ENCODE peak calls at places on chromosomes 13 and 19, in ten cellular contexts. T, U, V, N, G, K, I, F, M and Y are unnamed samples.
A peak's percentile ranks its signal among the peaks of the same experiment; 100 is the strongest.

GRCh38 chr19:40398417-40399056 is 8.6 kb upstream of the HIPK4 start:
- DNase-seq in U (peak; percentile 76), I (no peak), V (no peak), N (no peak), F (peak; percentile 84), K (peak; percentile 25), G (no peak), T (peak; percentile 81), M (peak; percentile 43), Y (no peak)

GRCh38 chr19:17686592-17687042 is 1.5 kb downstream of the UNC13A start:
- DNase-seq in I (no peak), N (no peak), M (no peak), G (no peak), T (no peak), V (no peak), F (peak; percentile 66), K (peak; percentile 42), U (no peak), Y (no peak)

GRCh38 chr13:87671031-87671823 is at the start of gene SLITRK5:
- DNase-seq in U (peak; percentile 71), K (peak; percentile 21), V (peak; percentile 80), M (peak; percentile 29), N (peak; percentile 71), F (peak; percentile 90), G (peak; percentile 62), I (no peak), T (peak; percentile 69), Y (peak; percentile 68)

GRCh38 chr19:8361921-8362793 is 1.8 kb upstream of the ANGPTL4 start:
- DNase-seq in I (peak; percentile 93), N (peak; percentile 98), V (peak; percentile 94), M (no peak), K (peak; percentile 98), G (peak; percentile 92), T (peak; percentile 95), U (peak; percentile 92), F (no peak), Y (peak; percentile 99)

GRCh38 chr19:4375620-4376228 is 24.6 kb downstream of the SH3GL1 start:
- DNase-seq in U (no peak), F (peak; percentile 74), N (peak; percentile 46), I (no peak), T (no peak), G (no peak), K (peak; percentile 59), M (peak; percentile 54), V (no peak), Y (no peak)

GRCh38 chr19:30649934-30650614 is 277.9 kb downstream of the ZNF536 start:
- DNase-seq in M (no peak), G (peak; percentile 40), T (no peak), N (peak; percentile 72), U (no peak), I (peak; percentile 38), K (peak; percentile 52), F (peak; percentile 68), V (no peak), Y (no peak)

GRCh38 chr19:33227242-33227650 is 1.6 kb upstream of the SLC7A10 start:
- DNase-seq in M (no peak), T (peak; percentile 67), F (no peak), V (peak; percentile 33), N (no peak), U (no peak), K (peak; percentile 16), I (no peak), G (no peak), Y (no peak)

GRCh38 chr19:47379398-47379938 is 30.4 kb downstream of the DHX34 start:
- DNase-seq in T (no peak), V (no peak), U (no peak), F (no peak), I (no peak), M (no peak), K (no peak), G (no peak), N (no peak), Y (no peak)

GRCh38 chr19:54253331-54254194 is 3.5 kb downstream of the LILRB5 start:
- DNase-seq in M (no peak), U (no peak), N (no peak), V (no peak), F (no peak), K (no peak), I (no peak), T (no peak), G (no peak), Y (no peak)

GRCh38 chr19:34711890-34712289 is 22.2 kb upstream of the ZNF181 start:
- DNase-seq in M (no peak), I (no peak), V (no peak), N (no peak), G (no peak), K (no peak), T (no peak), U (no peak), F (no peak), Y (no peak)

GRCh38 chr19:18388328-18389094 is 2.6 kb downstream of the GDF15 start:
- DNase-seq in U (peak; percentile 87), F (peak; percentile 84), I (no peak), N (peak; percentile 89), M (peak; percentile 84), G (peak; percentile 71), K (no peak), T (peak; percentile 85), V (peak; percentile 93), Y (peak; percentile 82)

GRCh38 chr13:113980489-113981064 is 6.7 kb upstream of the C13orf46 start:
- DNase-seq in U (peak; percentile 22), I (no peak), G (no peak), F (no peak), N (no peak), T (no peak), K (no peak), M (no peak), V (no peak), Y (peak; percentile 34)

GRCh38 chr13:33347866-33348265 is 62.3 kb upstream of the STARD13 start:
- DNase-seq in U (no peak), G (no peak), V (no peak), M (no peak), F (no peak), N (no peak), K (no peak), I (no peak), T (no peak), Y (no peak)

GRCh38 chr13:33348366-33348765 is 62.8 kb upstream of the STARD13 start:
- DNase-seq in U (no peak), T (no peak), V (no peak), K (no peak), F (no peak), I (no peak), M (no peak), N (no peak), G (no peak), Y (no peak)

GRCh38 chr13:33349996-33350826 is 64.7 kb upstream of the STARD13 start:
- DNase-seq in N (peak; percentile 59), I (no peak), G (peak; percentile 41), U (peak; percentile 58), F (peak; percentile 47), K (peak; percentile 23), T (peak; percentile 48), M (no peak), V (peak; percentile 84), Y (peak; percentile 40)

GRCh38 chr13:33351324-33351723 is 65.8 kb upstream of the STARD13 start:
- DNase-seq in V (no peak), U (no peak), F (no peak), N (no peak), I (no peak), K (peak; percentile 62), T (no peak), M (no peak), G (no peak), Y (no peak)

GRCh38 chr13:33349314-33349995 is 63.9 kb upstream of the STARD13 start:
- DNase-seq in I (no peak), V (no peak), K (peak; percentile 5), G (peak; percentile 23), T (no peak), U (peak; percentile 52), N (no peak), M (no peak), F (peak; percentile 14), Y (peak; percentile 25)
- H3K27ac ChIP-seq in I (no peak overlapping the region), V (peak overlapping the region; percentile 92), K (no peak overlapping the region), G (peak overlapping the region; percentile 91), T (peak overlapping the region; percentile 75), U (peak overlapping the region; percentile 82), N (peak overlapping the region; percentile 90), M (no peak overlapping the region), F (no peak overlapping the region), Y (peak overlapping the region; percentile 78)

GRCh38 chr19:1250374-1251232 is 2.2 kb downstream of the MIDN start:
- DNase-seq in K (peak; percentile 40), I (no peak), N (peak; percentile 65), U (peak; percentile 60), F (peak; percentile 96), M (peak; percentile 71), G (no peak), T (no peak), V (peak; percentile 85), Y (no peak)
- TF ChIP-seq CTCF in K (no peak), I (no peak), N (no peak), U (no peak), F (no peak), M (no peak), G (no peak), T (no peak), V (no peak), Y (no peak)

GRCh38 chr19:38059897-38060296 is 152.9 kb downstream of the SIPA1L3 start:
- DNase-seq in T (no peak), I (no peak), K (no peak), U (no peak), F (no peak), M (no peak), G (no peak), V (no peak), N (no peak), Y (no peak)
- H3K27ac ChIP-seq in T (no peak overlapping the region), I (no peak overlapping the region), K (no peak overlapping the region), U (peak overlapping the region; percentile 65), F (no peak overlapping the region), M (peak overlapping the region; percentile 50), G (no peak overlapping the region), V (no peak overlapping the region), N (peak overlapping the region; percentile 17), Y (no peak overlapping the region)

GRCh38 chr13:51262501-51263211 is 40.5 kb downstream of the FAM124A start:
- DNase-seq in N (no peak), I (no peak), F (peak; percentile 55), T (no peak), U (no peak), G (no peak), M (no peak), V (no peak), K (no peak), Y (no peak)
- TF ChIP-seq CTCF in N (no peak), I (peak; percentile 33), F (no peak), T (no peak), U (no peak), G (no peak), M (no peak), V (peak; percentile 27), K (peak; percentile 59), Y (no peak)